ENCODE peak calls at places on chromosomes 12 and 14, in seven cellular contexts. C is MM.1S, J is IMR-90, V is fibroblast of lung, T is mesenchymal stem cell, F is HepG2, W is neuronal stem cell. A is an unnamed sample. For H3K9me3, the result is how much of the 10 kb centered on the place peaks cover.

GRCh38 chr14:103519837-103520212 is 2.8 kb downstream of the CKB start:
- DNase-seq in F (no peak), W (no peak), J (no peak), C (no peak), T (no peak), V (no peak), A (no peak)

GRCh38 chr12:2974560-2974971 is 15.4 kb downstream of the TEAD4 start:
- DNase-seq in T (peak), C (no peak), J (peak), V (peak), F (no peak), W (no peak), A (no peak)

GRCh38 chr12:52992699-52993557 is 13.3 kb upstream of the EIF4B start:
- DNase-seq in W (no peak), C (no peak), J (peak), F (peak), T (peak), V (peak), A (no peak)

GRCh38 chr14:77040059-77040308 is 11.5 kb upstream of the IRF2BPL start:
- DNase-seq in F (no peak), C (no peak), W (no peak), T (no peak), V (no peak), J (no peak), A (no peak)

GRCh38 chr14:95237121-95237876 is 80.0 kb upstream of the DICER1 start:
- DNase-seq in J (no peak), V (no peak), W (no peak), T (no peak), C (no peak), F (peak), A (no peak)

GRCh38 chr14:42140001-42140400 is 533.3 kb downstream of the LRFN5 start:
- DNase-seq in F (no peak), V (peak), J (peak), C (no peak), T (peak), W (no peak), A (no peak)

GRCh38 chr12:12302976-12303375 is 36.1 kb upstream of the LRP6 start:
- DNase-seq in W (no peak), F (no peak), V (no peak), J (no peak), C (no peak), T (no peak), A (no peak)

GRCh38 chr12:51797301-51797700 is 51.2 kb downstream of the FIGNL2 start:
- DNase-seq in W (no peak), C (no peak), T (no peak), V (no peak), J (no peak), F (no peak), A (no peak)

GRCh38 chr14:74620497-74620921 is 8.5 kb upstream of the LTBP2 start:
- DNase-seq in V (peak), C (no peak), W (no peak), J (peak), T (peak), F (peak), A (no peak)

GRCh38 chr12:68225576-68226476 is at the start of gene IL26:
- DNase-seq in W (no peak), T (no peak), F (no peak), V (no peak), J (no peak), C (no peak), A (no peak)

GRCh38 chr14:51507556-51508511 is 143.9 kb upstream of the FRMD6 start:
- DNase-seq in J (peak), V (peak), W (no peak), C (no peak), F (no peak), T (peak), A (no peak)

GRCh38 chr12:6355491-6356373 is 13.9 kb upstream of the TNFRSF1A start:
- DNase-seq in F (no peak), C (no peak), W (no peak), V (no peak), T (no peak), J (no peak), A (no peak)

GRCh38 chr14:33646692-33647260 is 304.1 kb downstream of the EGLN3 start:
- DNase-seq in F (no peak), T (peak), J (peak), W (no peak), V (peak), C (no peak), A (no peak)

GRCh38 chr12:51891843-51892242 is 3.9 kb downstream of the ANKRD33 start:
- DNase-seq in C (no peak), V (no peak), F (no peak), T (peak), J (peak), W (no peak), A (no peak)

GRCh38 chr12:11865835-11866234 is 204.9 kb upstream of the BCL2L14 start:
- DNase-seq in J (no peak), F (no peak), W (no peak), T (no peak), C (no peak), V (no peak), A (no peak)

GRCh38 chr12:55929306-55929791 is 1.6 kb upstream of the DGKA start:
- DNase-seq in T (no peak), F (no peak), C (peak), W (no peak), J (no peak), V (no peak), A (no peak)

GRCh38 chr12:38823743-38824142 is 81.6 kb downstream of the CPNE8 start:
- DNase-seq in W (no peak), C (no peak), T (peak), F (no peak), J (no peak), V (peak), A (peak)
- H3K4me3 ChIP-seq in W (no peak), C (no peak), T (no peak), F (no peak), J (no peak), V (no peak), A (no peak)

GRCh38 chr14:100004392-100004791 is 60.8 kb upstream of the EVL start:
- DNase-seq in T (no peak), V (no peak), F (no peak), W (no peak), J (no peak), C (no peak), A (no peak)
- H3K9me3 ChIP-seq in T (under half), V (under half), F (under half), W (half or more), J (under half), C (under half), A (under half)

GRCh38 chr12:120642806-120643205 is 2.4 kb downstream of the CABP1 start:
- DNase-seq in F (no peak), V (no peak), W (no peak), C (no peak), T (no peak), J (peak), A (no peak)
- H3K9ac ChIP-seq in F (no peak), V (no peak), W (no peak), C (no peak), T (no peak), J (no peak), A (no peak)

GRCh38 chr12:72277415-72277814 is 5.2 kb downstream of the TRHDE start:
- DNase-seq in V (peak), J (peak), C (no peak), T (peak), F (no peak), W (no peak), A (no peak)

GRCh38 chr12:72276212-72276865 is 4.2 kb downstream of the TRHDE start:
- DNase-seq in F (no peak), V (peak), C (no peak), W (no peak), J (no peak), T (no peak), A (no peak)

GRCh38 chr12:72281145-72281544 is 9.0 kb downstream of the TRHDE start:
- DNase-seq in W (no peak), C (no peak), F (no peak), V (peak), J (peak), T (peak), A (no peak)

GRCh38 chr12:72275551-72275950 is 3.4 kb downstream of the TRHDE start:
- DNase-seq in C (no peak), V (no peak), F (no peak), W (no peak), J (no peak), T (no peak), A (no peak)

GRCh38 chr12:72278894-72279293 is 6.7 kb downstream of the TRHDE start:
- DNase-seq in V (no peak), J (no peak), C (no peak), W (no peak), T (no peak), F (no peak), A (no peak)
- H3K4me3 ChIP-seq in V (no peak), J (no peak), C (no peak), W (no peak), T (no peak), F (no peak), A (no peak)

GRCh38 chr14:106222736-106223135 is 696.4 kb downstream of the TMEM121 start:
- DNase-seq in C (no peak), T (no peak), V (no peak), J (no peak), W (no peak), F (no peak), A (no peak)
- H3K9me3 ChIP-seq in C (under half), T (under half), V (under half), J (under half), W (under half), F (under half), A (under half)

GRCh38 chr14:54435500-54435981 is 5.6 kb downstream of the CNIH1 start:
- DNase-seq in J (peak), F (no peak), T (peak), C (no peak), W (no peak), V (peak), A (peak)
- H3K9ac ChIP-seq in J (no peak), F (no peak), T (peak), C (no peak), W (no peak), V (no peak), A (peak)

DNA sequence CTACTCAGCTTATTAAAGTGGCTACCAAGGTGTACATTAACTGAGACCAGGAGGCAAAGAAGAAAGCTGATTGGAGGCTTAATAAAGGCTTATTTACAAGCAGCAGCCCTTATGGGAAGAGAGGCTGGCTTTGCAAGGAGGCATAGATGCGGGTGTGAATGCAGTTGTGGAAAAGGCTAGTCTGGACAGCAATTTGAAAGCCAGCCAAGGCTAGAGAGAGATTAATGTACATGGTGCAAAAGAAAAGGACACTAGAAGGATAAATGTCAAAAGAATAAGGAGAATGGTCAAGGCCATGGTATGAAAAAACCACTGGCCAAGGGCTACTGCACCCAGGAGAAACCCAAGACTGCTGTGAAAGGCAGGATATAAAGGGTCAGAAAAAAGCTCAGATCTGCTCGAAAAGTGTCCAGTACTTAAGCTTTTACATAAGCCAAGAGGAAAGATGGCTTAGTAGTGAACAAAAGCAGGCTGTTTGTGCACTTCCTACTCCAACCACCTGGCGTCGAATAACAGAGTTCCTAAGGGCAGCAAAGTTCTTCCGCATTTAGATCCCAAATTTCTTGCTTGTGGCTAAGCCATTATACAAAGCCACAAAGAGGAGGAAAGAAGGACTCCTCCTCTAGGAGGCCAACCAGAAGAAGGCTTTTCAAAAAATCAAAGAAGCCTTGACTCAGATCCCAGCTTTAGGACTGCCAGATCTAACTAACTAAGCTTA is 24.0 kb downstream of the KLRK1 start:
- DNase-seq in W (no peak), F (no peak), V (peak), T (peak), C (no peak), J (peak), A (no peak)
- H3K4me3 ChIP-seq in W (peak), F (peak), V (peak), T (no peak), C (no peak), J (peak), A (peak)

A was measured in SK-N-MC.